ENCODE peak calls at places on chromosomes 13 and 19, in five cellular contexts. A is astrocyte of the cerebellum, H is fibroblast of pulmonary artery, P is ovary, X is type B pancreatic cell. V is an unnamed sample.

GRCh38 chr19:30649934-30650614 is 277.9 kb downstream of the ZNF536 start:
- DNase-seq in A (peak; percentile 42), H (peak; percentile 61), P (no peak), X (peak; percentile 62), V (no peak)

GRCh38 chr13:19962894-19963293 is 4.4 kb downstream of the ZMYM2 start:
- DNase-seq in A (no peak), H (no peak), P (no peak), X (no peak), V (no peak)

GRCh38 chr19:5354403-5354802 is 13.8 kb upstream of the PTPRS start:
- DNase-seq in A (no peak), H (peak; percentile 11), P (no peak), X (no peak), V (no peak)

GRCh38 chr19:35107541-35107939 is 8.1 kb upstream of the FXYD3 start:
- DNase-seq in A (no peak), H (peak; percentile 58), P (no peak), X (no peak), V (no peak)

GRCh38 chr19:11168568-11168967 is 13.0 kb upstream of the SPC24 start:
- DNase-seq in A (peak; percentile 53), H (peak; percentile 91), P (no peak), X (no peak), V (peak; percentile 89)

GRCh38 chr19:10766681-10767201 is 48.9 kb downstream of the DNM2 start:
- DNase-seq in A (no peak), H (peak; percentile 60), P (peak; percentile 33), X (no peak), V (no peak)

GRCh38 chr13:33164331-33164730 is 121.2 kb downstream of the STARD13 start:
- DNase-seq in A (no peak), H (peak; percentile 38), P (no peak), X (no peak), V (no peak)

GRCh38 chr13:33015275-33015674 is 948 bp upstream of the KL start:
- DNase-seq in A (no peak), H (peak; percentile 31), P (no peak), X (no peak), V (no peak)

GRCh38 chr13:24709186-24709913 is 29.1 kb downstream of the ATP12A start:
- DNase-seq in A (no peak), H (no peak), P (no peak), X (no peak), V (no peak)

GRCh38 chr19:39428309-39429112 is 7.2 kb downstream of the RPS16 start:
- DNase-seq in A (peak; percentile 89), H (peak; percentile 94), P (peak; percentile 84), X (no peak), V (peak; percentile 62)

GRCh38 chr19:53596056-53596455 is 35.7 kb upstream of the DPRX start:
- DNase-seq in A (no peak), H (no peak), P (no peak), X (no peak), V (no peak)

GRCh38 chr13:30388401-30389283 is 33.7 kb upstream of the UBE2L5 start:
- DNase-seq in A (no peak), H (peak; percentile 21), P (peak; percentile 53), X (no peak), V (peak; percentile 59)

GRCh38 chr19:1671716-1672037 is 19.3 kb upstream of the TCF3 start:
- DNase-seq in A (no peak), H (no peak), P (no peak), X (no peak), V (no peak)

GRCh38 chr13:110107568-110108347 is 199.2 kb downstream of the COL4A1 start:
- DNase-seq in A (no peak), H (no peak), P (no peak), X (no peak), V (no peak)

GRCh38 chr13:110106726-110107125 is 200.2 kb downstream of the COL4A1 start:
- DNase-seq in A (no peak), H (peak; percentile 55), P (no peak), X (no peak), V (no peak)

GRCh38 chr13:110109140-110109783 is 197.7 kb downstream of the COL4A1 start:
- DNase-seq in A (no peak), H (no peak), P (no peak), X (no peak), V (no peak)

GRCh38 chr13:110109910-110110309 is 197.0 kb downstream of the COL4A1 start:
- DNase-seq in A (peak; percentile 67), H (peak; percentile 91), P (peak; percentile 56), X (no peak), V (peak; percentile 80)

DNA sequence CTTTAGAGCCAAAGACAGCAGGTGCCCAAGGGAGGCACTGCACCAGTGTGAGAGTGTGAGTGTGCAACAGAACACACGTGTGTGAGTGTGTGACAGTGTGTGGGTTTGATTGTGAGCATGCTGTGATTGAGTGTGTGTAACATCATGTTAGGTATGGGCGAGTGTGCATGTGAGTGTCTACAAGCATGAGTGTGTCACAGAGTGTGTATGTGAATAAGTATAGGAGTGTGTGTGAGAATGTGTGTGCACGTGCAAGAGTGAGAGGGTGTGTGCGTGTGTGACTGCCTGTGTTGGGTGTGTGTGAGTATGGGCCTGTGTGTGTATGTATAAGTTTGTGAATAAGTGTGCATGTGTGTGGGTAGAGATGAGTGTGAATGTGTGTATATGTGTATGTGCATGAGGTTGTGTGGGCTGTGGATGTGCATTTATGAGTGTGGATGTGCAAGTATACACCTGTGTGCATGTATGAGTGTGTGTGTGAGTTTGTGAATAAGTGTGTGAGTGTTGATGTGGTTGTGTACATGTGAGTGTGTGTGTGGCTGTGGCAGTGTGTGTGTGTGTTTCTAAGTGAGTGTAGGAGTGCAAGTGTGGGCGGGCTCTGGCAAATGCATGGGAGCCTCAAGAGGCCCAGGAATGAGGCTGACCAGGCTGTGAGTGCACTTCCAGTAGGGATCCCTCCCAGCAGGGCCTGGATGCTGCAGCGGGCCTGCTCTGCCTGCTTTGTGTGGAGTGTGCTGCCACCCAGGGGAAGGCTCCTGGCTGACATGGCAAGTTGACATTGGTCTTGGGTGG is 198.4 kb downstream of the COL4A1 start:
- DNase-seq in A (peak; percentile 70), H (peak; percentile 93), P (peak; percentile 66), X (no peak), V (no peak)
- TF ChIP-seq CTCF in A (peak; percentile 82), H (peak; percentile 90), P (peak; percentile 59), X (peak; percentile 78), V (peak; percentile 90)

GRCh38 chr13:88066847-88067246 is 395.7 kb downstream of the SLITRK5 start:
- DNase-seq in A (no peak), H (no peak), P (no peak), X (no peak), V (no peak)

GRCh38 chr13:88071371-88071770 is 400.2 kb downstream of the SLITRK5 start:
- DNase-seq in A (no peak), H (no peak), P (no peak), X (no peak), V (no peak)

GRCh38 chr13:88068316-88068715 is 397.1 kb downstream of the SLITRK5 start:
- DNase-seq in A (peak; percentile 19), H (no peak), P (no peak), X (no peak), V (no peak)

GRCh38 chr13:88063741-88064140 is 392.6 kb downstream of the SLITRK5 start:
- DNase-seq in A (no peak), H (no peak), P (no peak), X (no peak), V (no peak)

DNA sequence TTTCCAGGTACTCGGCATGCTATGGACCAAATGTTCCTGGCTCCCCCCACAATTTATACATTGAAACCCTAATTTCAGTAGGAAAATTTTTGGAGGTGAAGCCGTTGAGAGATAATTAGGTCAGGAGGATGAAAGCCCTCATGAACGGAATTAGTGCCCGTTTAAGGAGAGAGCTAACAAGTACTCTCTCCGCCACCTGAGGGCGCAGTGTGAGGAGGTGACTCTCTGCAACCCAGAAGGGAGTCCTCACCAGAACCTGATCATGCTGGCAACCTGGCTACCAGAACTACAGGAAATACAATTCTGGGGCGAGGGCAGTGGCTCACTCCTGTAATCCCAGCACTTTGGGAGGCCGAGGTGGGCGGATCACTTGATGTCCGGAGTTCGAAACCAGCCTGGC is 397.8 kb downstream of the SLITRK5 start:
- DNase-seq in A (no peak), H (no peak), P (no peak), X (no peak), V (no peak)
- TF ChIP-seq CTCF in A (no peak), H (no peak), P (no peak), X (no peak), V (no peak)

DNA sequence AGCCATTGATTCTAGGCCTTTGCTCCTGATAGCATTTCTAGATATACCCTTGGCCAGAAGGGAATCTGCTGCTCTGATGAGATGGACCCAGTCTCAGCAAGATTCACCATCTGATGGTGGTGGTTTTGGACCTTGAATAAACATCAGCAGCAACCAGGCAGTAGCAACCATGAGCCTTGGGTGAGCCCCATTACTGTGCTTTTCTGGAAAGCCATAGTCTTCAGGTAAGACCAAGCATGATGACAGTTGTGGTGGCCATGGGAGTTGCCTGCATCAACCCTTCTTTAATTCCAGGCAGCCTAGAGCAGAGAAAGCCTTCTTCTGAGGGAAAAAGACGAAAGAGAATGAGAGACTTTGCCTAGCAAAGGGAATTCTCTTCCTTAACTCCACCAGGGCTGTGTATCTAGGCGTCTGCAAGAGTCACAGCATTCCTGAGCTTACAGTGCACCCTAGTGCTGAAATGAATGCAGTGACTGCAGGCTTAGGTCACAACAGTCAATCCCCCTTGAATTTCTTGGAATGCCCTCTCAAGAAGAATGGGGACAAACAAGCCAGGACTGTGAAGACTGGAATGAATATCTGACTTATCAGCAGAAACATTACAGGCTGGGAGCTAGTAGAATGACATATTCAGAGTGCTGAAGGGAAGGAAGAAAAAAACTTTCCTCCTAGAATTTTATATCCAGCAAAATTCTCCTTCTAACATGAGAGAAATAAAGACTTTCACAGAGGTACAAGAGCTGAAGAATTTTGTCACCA is 942.4 kb upstream of the PCDH20 start:
- DNase-seq in A (peak; percentile 48), H (peak; percentile 63), P (no peak), X (no peak), V (no peak)
- TF ChIP-seq CTCF in A (peak; percentile 64), H (peak; percentile 52), P (no peak), X (peak; percentile 74), V (no peak)

GRCh38 chr13:48578516-48579166 is 45.8 kb upstream of the RCBTB2 start:
- DNase-seq in A (no peak), H (no peak), P (no peak), X (no peak), V (no peak)

GRCh38 chr13:48580886-48581285 is 48.0 kb upstream of the RCBTB2 start:
- DNase-seq in A (no peak), H (no peak), P (no peak), X (no peak), V (no peak)

GRCh38 chr13:48582086-48582485 is 49.2 kb upstream of the RCBTB2 start:
- DNase-seq in A (no peak), H (no peak), P (no peak), X (no peak), V (no peak)

GRCh38 chr13:48580185-48580803 is 47.4 kb upstream of the RCBTB2 start:
- DNase-seq in A (peak; percentile 53), H (peak; percentile 80), P (peak; percentile 66), X (no peak), V (no peak)

DNA sequence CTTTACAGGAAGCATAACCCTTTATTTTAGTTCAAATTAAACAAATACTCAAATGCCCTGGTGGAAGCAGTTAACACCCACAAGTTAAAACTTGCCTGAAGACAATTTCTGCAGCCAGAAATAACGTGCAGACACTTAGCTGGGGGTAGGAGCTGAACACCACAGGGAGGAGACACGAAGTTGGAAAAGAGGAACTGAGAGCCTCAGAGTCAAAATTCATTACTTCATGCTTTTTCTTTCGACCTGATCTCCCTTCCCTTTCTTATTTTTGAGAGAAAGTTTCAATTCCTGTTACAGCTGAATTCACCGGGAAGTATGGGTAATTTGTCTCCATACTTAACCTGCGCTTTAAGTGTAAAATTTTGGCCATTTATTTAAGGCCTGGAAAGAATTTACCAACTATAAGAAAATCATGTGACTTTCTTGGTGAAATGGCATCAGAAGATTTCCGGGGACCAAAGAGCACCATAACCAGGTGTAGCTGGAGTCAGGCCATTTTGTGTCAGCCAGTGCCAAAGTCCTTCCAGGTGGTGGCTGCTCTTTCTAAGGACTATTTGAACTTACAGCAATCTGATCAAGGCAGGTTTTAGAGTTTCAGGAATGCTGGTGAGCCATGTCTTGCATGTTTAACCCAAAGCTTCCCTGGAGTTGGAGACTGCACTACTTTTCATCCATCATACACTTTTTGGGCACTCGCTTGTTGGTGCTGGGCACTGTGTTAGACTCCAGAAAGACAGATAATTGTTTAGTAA is 46.5 kb upstream of the RCBTB2 start:
- DNase-seq in A (no peak), H (no peak), P (no peak), X (no peak), V (no peak)
- TF ChIP-seq CTCF in A (no peak), H (no peak), P (no peak), X (no peak), V (no peak)

V was measured in AG09309.